ENCODE peak calls at places on chromosomes 13 and 19, in four cellular contexts. T, H, D and O are unnamed samples.

GRCh38 chr19:33627526-33627925 is 5.8 kb downstream of the CHST8 start:
- DNase-seq in T (no peak), H (no peak), D (no peak), O (no peak)

GRCh38 chr13:109737606-109738005 is 48.8 kb downstream of the IRS2 start:
- DNase-seq in T (no peak), H (no peak), D (no peak), O (no peak)

GRCh38 chr19:1815605-1816529 is 3.8 kb upstream of the ATP8B3 start:
- DNase-seq in T (no peak), H (no peak), D (no peak), O (no peak)

GRCh38 chr19:48806818-48807589 is 3.8 kb downstream of the BCAT2 start:
- DNase-seq in T (peak), H (no peak), D (peak), O (no peak)

GRCh38 chr13:77112961-77113360 is 86.0 kb upstream of the FBXL3 start:
- DNase-seq in T (no peak), H (no peak), D (no peak), O (no peak)

GRCh38 chr19:33344210-33344609 is 29.3 kb upstream of the CEBPG start:
- DNase-seq in T (no peak), H (no peak), D (no peak), O (no peak)

GRCh38 chr13:95375706-95376105 is 74.5 kb upstream of the ABCC4 start:
- DNase-seq in T (no peak), H (no peak), D (no peak), O (no peak)

GRCh38 chr13:39612023-39612637 is 9.1 kb upstream of the LHFPL6 start:
- DNase-seq in T (no peak), H (peak), D (peak), O (no peak)

GRCh38 chr13:98098511-98098910 is 44.4 kb upstream of the FARP1 start:
- DNase-seq in T (no peak), H (no peak), D (no peak), O (no peak)

GRCh38 chr13:68254151-68254550 is 1024.0 kb upstream of the PCDH9 start:
- DNase-seq in T (no peak), H (no peak), D (no peak), O (no peak)

GRCh38 chr13:97122381-97122996 is 99.6 kb upstream of the MBNL2 start:
- DNase-seq in T (no peak), H (no peak), D (no peak), O (peak)

GRCh38 chr19:1091544-1092175 is 3.5 kb downstream of the POLR2E start:
- DNase-seq in T (no peak), H (no peak), D (no peak), O (no peak)

GRCh38 chr13:75704942-75705320 is 68.8 kb downstream of the LMO7 start:
- DNase-seq in T (no peak), H (no peak), D (no peak), O (no peak)

GRCh38 chr13:99658266-99658991 is 157.2 kb downstream of the TM9SF2 start:
- DNase-seq in T (no peak), H (peak), D (peak), O (peak)

GRCh38 chr19:45766919-45767346 is 2.1 kb downstream of the SIX5 start:
- DNase-seq in T (no peak), H (peak), D (peak), O (no peak)

GRCh38 chr13:24627090-24627714 is 53.0 kb upstream of the ATP12A start:
- DNase-seq in T (no peak), H (no peak), D (peak), O (no peak)

GRCh38 chr19:41906916-41907680 is 21.2 kb downstream of the ERFL start:
- DNase-seq in T (no peak), H (no peak), D (no peak), O (no peak)

GRCh38 chr19:56217039-56217949 is 15.2 kb downstream of the ZSCAN5C start:
- DNase-seq in T (peak), H (peak), D (peak), O (no peak)

GRCh38 chr19:35757749-35758608 is at the start of gene PROSER3:
- DNase-seq in T (peak), H (peak), D (peak), O (peak)
- TF ChIP-seq POLR2A in T (peak), H (peak), D (peak), O (peak)

GRCh38 chr19:11375143-11375948 is 880 bp downstream of the SWSAP1 start:
- DNase-seq in T (no peak), H (peak), D (peak), O (no peak)
- TF ChIP-seq POLR2A in T (peak), H (peak), D (peak), O (no peak)

GRCh38 chr19:40778045-40778864 is at the start of gene RAB4B:
- DNase-seq in T (peak), H (peak), D (peak), O (peak)

GRCh38 chr19:40778865-40779284 is 828 bp downstream of the RAB4B start:
- DNase-seq in T (no peak), H (no peak), D (no peak), O (peak)

GRCh38 chr19:40776966-40777794 is 867 bp upstream of the RAB4B start:
- DNase-seq in T (peak), H (peak), D (peak), O (peak)

GRCh38 chr19:40776364-40776763 is 1.0 kb downstream of the MIA start:
- DNase-seq in T (no peak), H (no peak), D (no peak), O (no peak)

GRCh38 chr19:40777795-40778044 is 327 bp upstream of the RAB4B start:
- DNase-seq in T (no peak), H (no peak), D (no peak), O (no peak)
- TF ChIP-seq POLR2A in T (peak), H (peak), D (peak), O (peak)

GRCh38 chr19:7987084-7987768 is 18.2 kb downstream of the ELAVL1 start:
- DNase-seq in T (no peak), H (no peak), D (no peak), O (no peak)
- TF ChIP-seq POLR2A in T (no peak), H (no peak), D (no peak), O (no peak)

GRCh38 chr19:40799558-40800338 is 757 bp downstream of the EGLN2 start:
- DNase-seq in T (no peak), H (peak), D (peak), O (peak)
- TF ChIP-seq POLR2A in T (peak), H (no peak), D (no peak), O (no peak)

GRCh38 chr19:29617336-29618266 is 11.5 kb downstream of the POP4 start:
- DNase-seq in T (no peak), H (peak), D (no peak), O (no peak)
- TF ChIP-seq POLR2A in T (no peak), H (no peak), D (no peak), O (no peak)